ENCODE peak calls at places on chromosomes 12 and 14, in five cellular contexts. One of them, this sample, is unnamed.

GRCh38 chr14:68892961-68893360 is 86.1 kb downstream of the ACTN1 start:
- DNase-seq in NCI-H187 treated with DMSO at 0.1 percent for 48 hours: no peak
- DNase-seq in iris pigment epithelial cell: no peak
- DNase-seq in T-helper 17 cell: no peak
- DNase-seq in NAMALWA: no peak
- DNase-seq in this sample: no peak

GRCh38 chr12:118103231-118103600 is 595 bp downstream of the VSIG10 start:
- DNase-seq in iris pigment epithelial cell: peak; percentile 23
- DNase-seq in T-helper 17 cell: no peak
- DNase-seq in NCI-H187 treated with DMSO at 0.1 percent for 48 hours: no peak
- DNase-seq in NAMALWA: no peak
- DNase-seq in this sample: no peak

GRCh38 chr12:94831081-94831747 is 172.3 kb downstream of the NDUFA12 start:
- DNase-seq in T-helper 17 cell: no peak
- DNase-seq in NAMALWA: peak; percentile 84
- DNase-seq in iris pigment epithelial cell: no peak
- DNase-seq in NCI-H187 treated with DMSO at 0.1 percent for 48 hours: no peak
- DNase-seq in this sample: no peak

GRCh38 chr12:109637341-109637740 is 63.7 kb downstream of the MVK start:
- DNase-seq in T-helper 17 cell: no peak
- DNase-seq in NCI-H187 treated with DMSO at 0.1 percent for 48 hours: no peak
- DNase-seq in NAMALWA: no peak
- DNase-seq in iris pigment epithelial cell: no peak
- DNase-seq in this sample: no peak

GRCh38 chr12:4216542-4216927 is 57.0 kb upstream of the CCND2 start:
- DNase-seq in NCI-H187 treated with DMSO at 0.1 percent for 48 hours: no peak
- DNase-seq in T-helper 17 cell: no peak
- DNase-seq in NAMALWA: no peak
- DNase-seq in iris pigment epithelial cell: no peak
- DNase-seq in this sample: no peak

GRCh38 chr12:101925352-101925751 is 48.0 kb downstream of the DRAM1 start:
- DNase-seq in iris pigment epithelial cell: peak; percentile 99
- DNase-seq in T-helper 17 cell: no peak
- DNase-seq in NAMALWA: no peak
- DNase-seq in NCI-H187 treated with DMSO at 0.1 percent for 48 hours: no peak
- DNase-seq in this sample: peak; percentile 92

GRCh38 chr12:112848338-112848715 is 56.8 kb downstream of the RPH3A start:
- DNase-seq in T-helper 17 cell: no peak
- DNase-seq in iris pigment epithelial cell: no peak
- DNase-seq in NAMALWA: no peak
- DNase-seq in NCI-H187 treated with DMSO at 0.1 percent for 48 hours: no peak
- DNase-seq in this sample: no peak

GRCh38 chr12:111766608-111767361 is at the start of gene ALDH2:
- DNase-seq in iris pigment epithelial cell: no peak
- DNase-seq in NCI-H187 treated with DMSO at 0.1 percent for 48 hours: no peak
- DNase-seq in T-helper 17 cell: no peak
- DNase-seq in NAMALWA: peak; percentile 77
- DNase-seq in this sample: peak; percentile 84

GRCh38 chr12:84091642-84092041 is 821.0 kb downstream of the SLC6A15 start:
- DNase-seq in iris pigment epithelial cell: no peak
- DNase-seq in T-helper 17 cell: no peak
- DNase-seq in NCI-H187 treated with DMSO at 0.1 percent for 48 hours: no peak
- DNase-seq in NAMALWA: no peak
- DNase-seq in this sample: no peak

GRCh38 chr12:2856051-2856450 is 788 bp downstream of the TEX52 start:
- DNase-seq in NAMALWA: peak; percentile 31
- DNase-seq in iris pigment epithelial cell: no peak
- DNase-seq in NCI-H187 treated with DMSO at 0.1 percent for 48 hours: no peak
- DNase-seq in T-helper 17 cell: no peak
- DNase-seq in this sample: peak; percentile 45

GRCh38 chr12:98823012-98823411 is 177.9 kb downstream of the APAF1 start:
- DNase-seq in T-helper 17 cell: no peak
- DNase-seq in NAMALWA: no peak
- DNase-seq in NCI-H187 treated with DMSO at 0.1 percent for 48 hours: no peak
- DNase-seq in iris pigment epithelial cell: no peak
- DNase-seq in this sample: no peak

GRCh38 chr12:109626378-109627115 is 53.0 kb downstream of the MVK start:
- DNase-seq in T-helper 17 cell: no peak
- DNase-seq in NAMALWA: no peak
- DNase-seq in NCI-H187 treated with DMSO at 0.1 percent for 48 hours: no peak
- DNase-seq in iris pigment epithelial cell: no peak
- DNase-seq in this sample: no peak

GRCh38 chr12:50297027-50297426 is 13.7 kb upstream of the LIMA1 start:
- DNase-seq in T-helper 17 cell: no peak
- DNase-seq in NCI-H187 treated with DMSO at 0.1 percent for 48 hours: no peak
- DNase-seq in NAMALWA: no peak
- DNase-seq in iris pigment epithelial cell: no peak
- DNase-seq in this sample: peak; percentile 7

GRCh38 chr12:117114784-117115183 is 15.6 kb upstream of the TESC start:
- DNase-seq in T-helper 17 cell: no peak
- DNase-seq in NCI-H187 treated with DMSO at 0.1 percent for 48 hours: peak; percentile 72
- DNase-seq in NAMALWA: no peak
- DNase-seq in iris pigment epithelial cell: no peak
- DNase-seq in this sample: no peak

GRCh38 chr14:50523271-50524041 is 8.9 kb downstream of the MAP4K5 start:
- DNase-seq in iris pigment epithelial cell: peak; percentile 45
- DNase-seq in NCI-H187 treated with DMSO at 0.1 percent for 48 hours: no peak
- DNase-seq in T-helper 17 cell: no peak
- DNase-seq in NAMALWA: no peak
- DNase-seq in this sample: no peak

GRCh38 chr14:99035712-99036593 is 236.0 kb downstream of the BCL11B start:
- DNase-seq in NAMALWA: no peak
- DNase-seq in NCI-H187 treated with DMSO at 0.1 percent for 48 hours: no peak
- DNase-seq in iris pigment epithelial cell: peak; percentile 69
- DNase-seq in T-helper 17 cell: no peak
- DNase-seq in this sample: peak; percentile 98

GRCh38 chr12:107411792-107412535 is 273.6 kb upstream of the PWP1 start:
- DNase-seq in NCI-H187 treated with DMSO at 0.1 percent for 48 hours: no peak
- DNase-seq in iris pigment epithelial cell: peak; percentile 82
- DNase-seq in NAMALWA: no peak
- DNase-seq in T-helper 17 cell: no peak
- DNase-seq in this sample: peak; percentile 65

GRCh38 chr12:3091650-3092207 is 14.6 kb downstream of the TSPAN9 start:
- DNase-seq in NAMALWA: no peak
- DNase-seq in iris pigment epithelial cell: no peak
- DNase-seq in T-helper 17 cell: no peak
- DNase-seq in NCI-H187 treated with DMSO at 0.1 percent for 48 hours: no peak
- DNase-seq in this sample: no peak

GRCh38 chr14:31788340-31788739 is 227.1 kb downstream of the NUBPL start:
- DNase-seq in NCI-H187 treated with DMSO at 0.1 percent for 48 hours: no peak
- DNase-seq in T-helper 17 cell: no peak
- DNase-seq in iris pigment epithelial cell: no peak
- DNase-seq in NAMALWA: no peak
- DNase-seq in this sample: no peak

GRCh38 chr14:49193365-49194050 is 392.7 kb downstream of the RPS29 start:
- DNase-seq in T-helper 17 cell: no peak
- DNase-seq in iris pigment epithelial cell: no peak
- DNase-seq in NCI-H187 treated with DMSO at 0.1 percent for 48 hours: no peak
- DNase-seq in NAMALWA: no peak
- DNase-seq in this sample: no peak

GRCh38 chr12:79547735-79548347 is 142.9 kb downstream of the PAWR start:
- DNase-seq in iris pigment epithelial cell: peak; percentile 85
- DNase-seq in NCI-H187 treated with DMSO at 0.1 percent for 48 hours: no peak
- DNase-seq in T-helper 17 cell: no peak
- DNase-seq in NAMALWA: peak; percentile 51
- DNase-seq in this sample: peak; percentile 87

GRCh38 chr12:76836633-76837032 is 42.2 kb downstream of the CSRP2 start:
- DNase-seq in NAMALWA: no peak
- DNase-seq in iris pigment epithelial cell: no peak
- DNase-seq in NCI-H187 treated with DMSO at 0.1 percent for 48 hours: no peak
- DNase-seq in T-helper 17 cell: no peak
- DNase-seq in this sample: no peak

GRCh38 chr14:105207460-105207901 is 26.4 kb upstream of the NUDT14 start:
- DNase-seq in NCI-H187 treated with DMSO at 0.1 percent for 48 hours: no peak
- DNase-seq in iris pigment epithelial cell: no peak
- DNase-seq in T-helper 17 cell: no peak
- DNase-seq in NAMALWA: no peak
- DNase-seq in this sample: no peak

GRCh38 chr12:124376435-124376834 is 81.5 kb downstream of the RFLNA start:
- DNase-seq in NAMALWA: no peak
- DNase-seq in T-helper 17 cell: no peak
- DNase-seq in iris pigment epithelial cell: no peak
- DNase-seq in NCI-H187 treated with DMSO at 0.1 percent for 48 hours: no peak
- DNase-seq in this sample: no peak

GRCh38 chr12:110107369-110108281 is 16.5 kb upstream of the IFT81 start:
- DNase-seq in NCI-H187 treated with DMSO at 0.1 percent for 48 hours: no peak
- DNase-seq in NAMALWA: no peak
- DNase-seq in T-helper 17 cell: no peak
- DNase-seq in iris pigment epithelial cell: peak; percentile 97
- DNase-seq in this sample: peak; percentile 88

GRCh38 chr12:49294086-49294803 is 702 bp upstream of the PRPH start:
- DNase-seq in T-helper 17 cell: no peak
- DNase-seq in NCI-H187 treated with DMSO at 0.1 percent for 48 hours: peak; percentile 74
- DNase-seq in iris pigment epithelial cell: no peak
- DNase-seq in NAMALWA: no peak
- DNase-seq in this sample: no peak

GRCh38 chr14:94332063-94332583 is 9.0 kb upstream of the SERPINA6 start:
- DNase-seq in iris pigment epithelial cell: no peak
- DNase-seq in NCI-H187 treated with DMSO at 0.1 percent for 48 hours: no peak
- DNase-seq in NAMALWA: no peak
- DNase-seq in T-helper 17 cell: no peak
- DNase-seq in this sample: no peak